ENCODE peak calls at places on chromosomes 5 and 9, in nine cellular contexts. G is bronchial epithelial cell; X is stimulated activated CD4-positive, alpha-beta T cell treated with anti-CD3 and anti-CD28 coated beads, Interleukin-2, amount 100 ng/mL, for 48 hours; N is iPS-NIHi11; S is fibroblast of pulmonary artery; T is NCI-H1092; P is psoas muscle; R is endothelial cell; Z is CD4-positive, alpha-beta memory T cell. L is an unnamed sample.
A peak's percentile ranks its signal among the peaks of the same experiment; 100 is the strongest.

GRCh38 chr5:115831163-115831768 is 10.1 kb downstream of the ATG12 start:
- DNase-seq in T (no peak), R (peak; percentile 25), P (no peak), G (peak; percentile 43), N (peak; percentile 53), Z (peak; percentile 30), X (no peak), S (peak; percentile 56), L (no peak)

GRCh38 chr5:112849912-112850311 is 11.2 kb upstream of the SRP19 start:
- DNase-seq in X (no peak), G (no peak), R (no peak), S (no peak), T (no peak), Z (no peak), N (no peak), P (no peak), L (no peak)

GRCh38 chr5:75368391-75368790 is 31.4 kb downstream of the HMGCR start:
- DNase-seq in P (no peak), X (no peak), T (no peak), Z (no peak), R (no peak), N (no peak), G (peak; percentile 53), S (peak; percentile 61), L (no peak)

GRCh38 chr5:158354958-158355357 is 496.0 kb upstream of the CLINT1 start:
- DNase-seq in S (no peak), R (no peak), P (no peak), T (no peak), X (no peak), G (no peak), N (no peak), Z (no peak), L (no peak)

GRCh38 chr5:173764321-173765029 is 123.7 kb upstream of the CPEB4 start:
- DNase-seq in X (no peak), N (peak; percentile 73), R (no peak), S (peak; percentile 94), T (no peak), P (peak; percentile 88), G (peak; percentile 88), Z (no peak), L (no peak)

GRCh38 chr5:130520211-130520610 is 615.9 kb downstream of the CHSY3 start:
- DNase-seq in P (no peak), X (no peak), N (peak; percentile 12), T (no peak), Z (no peak), S (peak; percentile 38), R (no peak), G (peak; percentile 86), L (no peak)

GRCh38 chr5:120769291-120769872 is 305.3 kb downstream of the PRR16 start:
- DNase-seq in T (no peak), S (peak; percentile 6), G (no peak), Z (no peak), X (no peak), P (no peak), R (no peak), N (no peak), L (no peak)

GRCh38 chr9:86082870-86083269 is 16.5 kb downstream of the GOLM1 start:
- DNase-seq in S (no peak), G (no peak), P (no peak), Z (no peak), X (no peak), R (no peak), N (no peak), T (peak; percentile 89), L (no peak)

GRCh38 chr9:108836771-108837170 is 19.0 kb downstream of the ACTL7B start:
- DNase-seq in S (no peak), P (no peak), G (peak; percentile 97), T (no peak), N (no peak), R (no peak), Z (no peak), X (no peak), L (no peak)

GRCh38 chr9:97703437-97704326 is 6.5 kb upstream of the XPA start:
- DNase-seq in G (peak; percentile 90), P (no peak), S (peak; percentile 83), N (no peak), Z (no peak), R (no peak), T (peak; percentile 18), X (no peak), L (no peak)

GRCh38 chr5:36836831-36837230 is 39.7 kb upstream of the NIPBL start:
- DNase-seq in T (no peak), P (no peak), S (no peak), N (no peak), G (no peak), X (no peak), R (no peak), Z (no peak), L (no peak)

GRCh38 chr5:111313017-111313724 is 89.0 kb downstream of the CAMK4 start:
- DNase-seq in T (no peak), S (peak; percentile 31), N (no peak), X (no peak), R (no peak), P (no peak), Z (no peak), G (no peak), L (no peak)

GRCh38 chr5:113147537-113147936 is 170.9 kb downstream of the DCP2 start:
- DNase-seq in P (no peak), Z (no peak), X (no peak), G (no peak), N (no peak), T (no peak), R (no peak), S (no peak), L (no peak)

GRCh38 chr9:87336914-87337333 is 160.7 kb upstream of the DAPK1 start:
- DNase-seq in G (peak; percentile 68), R (no peak), X (peak; percentile 3), N (peak; percentile 64), P (no peak), Z (peak; percentile 8), S (peak; percentile 91), T (peak; percentile 73), L (no peak)

GRCh38 chr5:161167001-161167765 is 315.2 kb upstream of the ATP10B start:
- DNase-seq in T (peak; percentile 56), X (no peak), P (no peak), N (no peak), S (no peak), R (no peak), Z (no peak), G (no peak), L (no peak)

GRCh38 chr9:18910858-18911257 is 122.2 kb downstream of the SAXO1 start:
- DNase-seq in R (no peak), T (peak; percentile 77), X (no peak), S (no peak), P (no peak), Z (no peak), N (no peak), G (no peak), L (no peak)

GRCh38 chr5:111246459-111246858 is 22.3 kb downstream of the CAMK4 start:
- DNase-seq in R (no peak), T (no peak), G (no peak), Z (no peak), S (no peak), P (no peak), N (no peak), X (no peak), L (no peak)

GRCh38 chr9:110895141-110895912 is 142.9 kb downstream of the LPAR1 start:
- DNase-seq in R (no peak), P (peak; percentile 62), T (no peak), N (no peak), S (no peak), X (no peak), Z (no peak), G (no peak), L (no peak)

GRCh38 chr5:135140805-135141204 is 106.8 kb upstream of the PITX1 start:
- DNase-seq in X (no peak), N (no peak), S (no peak), Z (no peak), G (peak; percentile 100), P (peak; percentile 37), R (no peak), T (no peak), L (no peak)

GRCh38 chr5:13627673-13628454 is 316.6 kb downstream of the DNAH5 start:
- DNase-seq in T (no peak), G (no peak), N (no peak), Z (no peak), X (no peak), R (no peak), P (no peak), S (no peak), L (no peak)

GRCh38 chr9:94772654-94773303 is 46.3 kb downstream of the AOPEP start:
- DNase-seq in T (peak; percentile 97), R (no peak), X (no peak), S (no peak), N (no peak), P (no peak), G (no peak), Z (no peak), L (no peak)

GRCh38 chr5:163177971-163178370 is 259.4 kb upstream of the CCNG1 start:
- DNase-seq in R (no peak), X (no peak), Z (no peak), S (no peak), T (no peak), G (no peak), N (no peak), P (no peak), L (no peak)

GRCh38 chr5:89883967-89884366 is 525.6 kb downstream of the CETN3 start:
- DNase-seq in R (no peak), N (no peak), P (no peak), Z (no peak), X (no peak), T (no peak), G (no peak), S (no peak), L (no peak)

GRCh38 chr9:136784249-136784996 is 6.7 kb upstream of the TMEM141 start:
- DNase-seq in R (no peak), S (no peak), G (no peak), T (peak; percentile 27), Z (no peak), X (no peak), P (no peak), N (peak; percentile 31), L (no peak)

GRCh38 chr9:93761822-93762221 is 185.4 kb downstream of the PHF2 start:
- DNase-seq in T (no peak), Z (no peak), R (no peak), G (no peak), P (no peak), X (no peak), N (no peak), S (no peak), L (no peak)

GRCh38 chr5:37875051-37875787 is 35.4 kb upstream of the GDNF start:
- DNase-seq in S (peak; percentile 41), Z (no peak), P (no peak), G (peak; percentile 88), N (no peak), T (no peak), X (no peak), R (no peak), L (no peak)

GRCh38 chr5:77356740-77357139 is 135.4 kb downstream of the WDR41 start:
- DNase-seq in X (peak; percentile 33), G (peak; percentile 56), R (no peak), Z (no peak), P (no peak), N (no peak), T (no peak), S (no peak), L (no peak)

L was measured in stimulated activated effector memory CD8-positive, alpha-beta T cell treated with anti-CD3 and anti-CD28 coated beads, Interleukin-12 subunit alpha, Interleukin-12 subunit beta, amount 100 ng/mL, for 72 hours.